ENCODE peak calls at places on chromosome 13, in four cellular contexts. U is CD8-positive, alpha-beta T cell; S is dorsolateral prefrontal cortex; H is psoas muscle. M is an unnamed sample.

GRCh38 chr13:99419591-99420243 is 81.6 kb upstream of the TM9SF2 start:
- DNase-seq in U (no peak), S (no peak), H (peak), M (no peak)

GRCh38 chr13:29457299-29457698 is 138.2 kb downstream of the SLC7A1 start:
- DNase-seq in U (no peak), S (no peak), H (no peak), M (no peak)

GRCh38 chr13:78102121-78102677 is 183.6 kb upstream of the EDNRB start:
- DNase-seq in U (no peak), S (no peak), H (peak), M (no peak)

GRCh38 chr13:50419896-50420295 is 404.7 kb downstream of the KCNRG start:
- DNase-seq in U (no peak), S (no peak), H (peak), M (no peak)

GRCh38 chr13:35621989-35622388 is 145.5 kb upstream of the MAB21L1 start:
- DNase-seq in U (no peak), S (no peak), H (no peak), M (no peak)

GRCh38 chr13:77831870-77832269 is 86.8 kb downstream of the EDNRB start:
- DNase-seq in U (no peak), S (no peak), H (no peak), M (no peak)

GRCh38 chr13:40221460-40222201 is 444.8 kb downstream of the FOXO1 start:
- DNase-seq in U (peak), S (no peak), H (no peak), M (peak)

GRCh38 chr13:84137292-84137691 is 255.0 kb upstream of the SLITRK1 start:
- DNase-seq in U (peak), S (no peak), H (no peak), M (peak)

GRCh38 chr13:94901070-94901469 is 188.7 kb upstream of the SOX21 start:
- DNase-seq in U (no peak), S (no peak), H (no peak), M (no peak)

GRCh38 chr13:74056829-74057564 is 77.2 kb downstream of the KLF12 start:
- DNase-seq in U (no peak), S (no peak), H (peak), M (no peak)

DNA sequence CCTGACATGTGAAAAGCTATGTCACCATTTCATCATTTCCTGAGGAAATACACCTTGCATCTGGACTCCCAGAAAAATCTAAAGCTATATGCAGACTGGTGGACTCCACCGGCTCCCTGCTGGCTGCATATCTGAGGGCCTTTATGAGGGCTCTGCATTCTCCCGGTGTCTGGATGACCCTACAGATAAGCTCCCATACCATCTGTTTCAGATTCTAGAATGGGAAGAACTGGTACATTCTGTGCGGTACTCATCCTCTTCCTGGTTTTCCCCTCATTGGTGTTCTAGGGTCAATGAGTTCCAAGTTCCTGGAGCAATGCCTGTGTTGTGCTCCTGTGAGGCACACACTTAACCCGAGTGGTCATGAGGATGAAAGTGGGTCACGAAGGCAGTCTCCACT is 60.4 kb downstream of the COL4A1 start:
- DNase-seq in U (no peak), S (no peak), H (no peak), M (no peak)
- H3K27ac ChIP-seq in U (no peak), S (no peak), H (no peak), M (no peak)

DNA sequence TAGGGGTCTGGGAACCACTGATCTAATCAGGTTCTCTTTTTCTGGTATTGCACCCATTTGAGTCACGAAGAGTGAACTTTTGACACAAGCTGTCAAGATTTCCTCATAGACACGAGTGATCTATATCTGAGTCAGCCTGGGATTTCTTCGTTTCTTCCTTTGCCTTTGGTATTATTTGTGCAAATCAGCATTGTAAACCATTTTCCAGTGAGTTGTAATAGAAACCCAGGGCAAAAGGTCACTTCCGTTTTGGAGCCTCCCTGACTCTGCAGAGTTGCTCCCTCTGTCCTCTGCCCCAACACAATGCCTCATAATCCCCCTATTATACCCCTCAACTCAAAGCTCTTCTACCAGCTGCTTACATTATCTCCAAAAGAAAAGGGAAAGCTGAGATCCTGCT is 615.1 kb downstream of the EFNB2 start:
- DNase-seq in U (no peak), S (no peak), H (no peak), M (no peak)
- H3K27ac ChIP-seq in U (no peak), S (no peak), H (no peak), M (no peak)

GRCh38 chr13:30737511-30738342 is 2.4 kb downstream of the ALOX5AP start:
- DNase-seq in U (no peak), S (no peak), H (no peak), M (no peak)

GRCh38 chr13:30734434-30734833 is 909 bp upstream of the ALOX5AP start:
- DNase-seq in U (no peak), S (no peak), H (no peak), M (no peak)

GRCh38 chr13:30736921-30737320 is 1.6 kb downstream of the ALOX5AP start:
- DNase-seq in U (no peak), S (no peak), H (no peak), M (no peak)

GRCh38 chr13:30735025-30735967 is at the start of gene ALOX5AP:
- DNase-seq in U (peak), S (no peak), H (no peak), M (no peak)

GRCh38 chr13:30736461-30736860 is 1.1 kb downstream of the ALOX5AP start:
- DNase-seq in U (no peak), S (no peak), H (no peak), M (no peak)
- H3K27ac ChIP-seq in U (peak), S (no peak), H (no peak), M (peak)

GRCh38 chr13:28022848-28023518 is 34.5 kb upstream of the URAD start:
- DNase-seq in U (no peak), S (no peak), H (no peak), M (no peak)
- H3K27ac ChIP-seq in U (no peak), S (no peak), H (no peak), M (no peak)